ENCODE peak calls at places on chromosomes 2 and 18, in nine cellular contexts. R is K562, P is IMR-90, U is adrenal gland, V is A549, S is sigmoid colon, T is suprapubic skin, W is transverse colon, B is body of pancreas. C is an unnamed sample.

GRCh38 chr18:25005602-25006375 is 346.2 kb downstream of the ZNF521 start:
- DNase-seq in R (no peak), P (peak), U (no peak), V (no peak), S (no peak), T (no peak), W (no peak), B (no peak), C (no peak)

GRCh38 chr2:165874445-165875039 is 79.0 kb downstream of the TTC21B start:
- DNase-seq in R (peak), P (peak), U (no peak), V (peak), S (no peak), T (no peak), W (no peak), B (no peak), C (no peak)

GRCh38 chr2:2692599-2693389 is 361.7 kb upstream of the MYT1L start:
- DNase-seq in R (no peak), P (no peak), U (no peak), V (no peak), S (no peak), T (no peak), W (no peak), B (no peak), C (no peak)

GRCh38 chr18:74897971-74898657 is 300.4 kb downstream of the ZNF407 start:
- DNase-seq in R (no peak), P (peak), U (no peak), V (no peak), S (no peak), T (no peak), W (no peak), B (no peak), C (no peak)

GRCh38 chr2:197075754-197076337 is 149.3 kb upstream of the PGAP1 start:
- DNase-seq in R (peak), P (no peak), U (no peak), V (peak), S (no peak), T (no peak), W (no peak), B (no peak), C (no peak)

GRCh38 chr2:63578767-63579166 is 9.5 kb downstream of the WDPCP start:
- DNase-seq in R (no peak), P (no peak), U (no peak), V (no peak), S (no peak), T (no peak), W (no peak), B (no peak), C (no peak)

GRCh38 chr2:144354953-144355352 is 165.0 kb downstream of the ZEB2 start:
- DNase-seq in R (no peak), P (peak), U (peak), V (no peak), S (no peak), T (no peak), W (no peak), B (no peak), C (no peak)

GRCh38 chr2:238299803-238300202 is 11.4 kb upstream of the PER2 start:
- DNase-seq in R (no peak), P (no peak), U (peak), V (peak), S (peak), T (peak), W (peak), B (peak), C (no peak)

GRCh38 chr2:25257032-25257455 is 84.7 kb downstream of the DNMT3A start:
- DNase-seq in R (no peak), P (peak), U (peak), V (no peak), S (peak), T (no peak), W (no peak), B (peak), C (no peak)

GRCh38 chr2:202339052-202339870 is 36.9 kb upstream of the BMPR2 start:
- DNase-seq in R (no peak), P (peak), U (no peak), V (peak), S (no peak), T (no peak), W (no peak), B (no peak), C (no peak)

GRCh38 chr2:104872866-104873688 is 19.2 kb downstream of the POU3F3 start:
- DNase-seq in R (peak), P (peak), U (peak), V (peak), S (peak), T (no peak), W (peak), B (peak), C (peak)

GRCh38 chr2:172234716-172235661 is 132.3 kb upstream of the DLX2 start:
- DNase-seq in R (peak), P (no peak), U (no peak), V (no peak), S (no peak), T (no peak), W (peak), B (peak), C (no peak)

GRCh38 chr2:172329404-172330059 is 97.9 kb upstream of the ITGA6 start:
- DNase-seq in R (no peak), P (no peak), U (peak), V (no peak), S (peak), T (peak), W (peak), B (peak), C (no peak)

GRCh38 chr2:165455940-165456479 is 13.5 kb upstream of the CSRNP3 start:
- DNase-seq in R (no peak), P (no peak), U (no peak), V (no peak), S (no peak), T (no peak), W (no peak), B (no peak), C (no peak)

GRCh38 chr2:118940486-118941120 is 1.4 kb upstream of the MARCO start:
- DNase-seq in R (no peak), P (no peak), U (peak), V (no peak), S (peak), T (no peak), W (peak), B (no peak), C (no peak)

GRCh38 chr2:52658598-52658997 is 1109.0 kb upstream of the CHAC2 start:
- DNase-seq in R (no peak), P (peak), U (no peak), V (no peak), S (no peak), T (no peak), W (no peak), B (no peak), C (no peak)

GRCh38 chr2:221465776-221466175 is 106.3 kb downstream of the EPHA4 start:
- DNase-seq in R (peak), P (peak), U (no peak), V (no peak), S (no peak), T (no peak), W (no peak), B (no peak), C (no peak)

GRCh38 chr2:85019121-85019520 is 48.2 kb downstream of the KCMF1 start:
- DNase-seq in R (no peak), P (no peak), U (no peak), V (no peak), S (no peak), T (no peak), W (no peak), B (no peak), C (no peak)

DNA sequence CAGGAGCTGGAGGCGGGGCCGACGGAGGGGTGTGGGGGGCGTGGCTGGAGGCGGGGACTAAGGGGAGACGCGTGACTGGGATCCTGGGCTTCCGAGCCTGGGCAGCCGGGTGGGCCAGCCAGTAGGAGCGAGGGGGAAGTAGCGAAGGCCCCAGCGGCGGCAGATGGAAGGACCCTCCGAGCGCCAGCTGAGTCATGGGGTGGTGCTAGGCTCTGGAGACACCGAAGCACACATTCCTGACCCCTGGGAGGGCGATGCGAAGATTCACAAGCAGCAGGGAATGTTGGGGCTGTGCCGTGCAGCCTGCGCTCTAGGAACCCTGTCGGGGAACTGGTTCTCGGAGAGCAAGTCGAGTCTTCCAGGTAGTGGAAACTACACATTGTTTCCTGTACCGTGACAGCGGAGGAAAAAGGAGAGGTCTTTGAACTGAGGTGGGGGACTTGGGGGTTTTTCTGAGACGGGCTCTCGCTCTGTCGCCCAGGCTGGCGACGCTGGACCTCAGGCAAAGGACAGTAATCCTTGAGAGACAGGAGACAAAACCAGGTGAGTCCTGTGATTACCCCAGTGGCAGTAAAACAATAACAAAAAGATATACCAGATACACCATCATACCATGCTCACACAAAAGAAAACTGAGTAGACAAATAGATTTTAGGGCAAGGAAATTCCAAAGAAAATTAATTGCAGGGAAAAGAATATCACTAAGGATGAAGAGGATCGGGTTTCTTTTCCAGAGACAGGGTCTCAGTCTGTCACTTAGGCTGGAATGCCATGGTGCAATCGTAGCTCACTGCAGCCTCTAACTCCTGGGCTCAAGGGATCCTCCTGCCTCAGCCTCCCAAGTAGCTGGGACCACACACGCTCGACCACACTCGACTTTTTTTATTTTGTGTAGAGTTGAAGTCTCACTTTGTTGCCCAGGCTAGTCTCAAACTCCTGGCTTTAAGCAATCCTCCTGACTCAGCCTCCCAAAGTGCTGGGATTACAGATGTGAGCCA is 828 bp upstream of the AFG3L2 start:
- DNase-seq in R (no peak), P (no peak), U (no peak), V (no peak), S (no peak), T (no peak), W (no peak), B (no peak), C (no peak)
- TF ChIP-seq POLR2A in R (peak), P (peak), U (peak), V (peak), S (no peak), T (no peak), W (no peak), B (no peak), C (peak)

DNA sequence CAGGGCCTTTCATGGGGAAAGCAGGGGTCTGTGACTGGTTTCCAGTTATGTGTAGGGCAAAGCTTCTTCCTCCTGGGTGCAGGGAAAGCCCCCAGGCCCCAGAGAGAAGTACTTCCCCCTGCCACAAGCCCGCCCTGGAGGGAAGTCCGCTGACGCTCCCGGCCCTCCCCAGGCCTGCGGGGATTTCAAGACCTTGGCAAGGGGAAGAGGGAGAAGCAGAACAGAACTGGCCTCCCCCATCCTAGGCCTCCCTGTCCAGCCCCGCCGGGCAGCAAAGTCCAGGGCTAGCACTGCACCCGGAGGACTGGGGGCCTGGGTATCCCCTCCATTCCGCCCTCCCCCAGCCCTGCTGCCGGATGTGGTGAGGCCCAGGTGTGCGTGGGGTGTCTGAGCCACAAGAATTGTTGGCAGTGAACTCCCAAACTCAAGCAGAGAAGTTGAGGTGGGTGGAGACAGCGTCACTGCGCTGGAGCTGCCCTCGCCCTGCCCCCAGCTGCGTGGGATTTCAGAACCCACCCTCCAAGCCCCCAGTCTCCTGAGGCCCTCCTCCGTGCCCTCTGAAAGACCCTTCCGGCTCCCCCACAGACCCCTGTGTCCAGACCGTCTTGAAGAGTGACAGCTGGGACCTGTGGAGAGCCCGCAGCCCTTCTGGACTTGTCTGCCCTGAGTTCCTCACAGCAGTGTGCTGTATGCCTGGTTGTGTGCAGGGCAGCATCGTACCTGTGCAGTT is 1.1 kb upstream of the DUSP2 start:
- DNase-seq in R (peak), P (peak), U (peak), V (no peak), S (peak), T (peak), W (peak), B (no peak), C (no peak)
- TF ChIP-seq POLR2A in R (no peak), P (no peak), U (no peak), V (no peak), S (no peak), T (no peak), W (no peak), B (no peak), C (no peak)

GRCh38 chr2:121826036-121826435 is 70.6 kb downstream of the TSN start:
- DNase-seq in R (no peak), P (no peak), U (no peak), V (no peak), S (no peak), T (no peak), W (no peak), B (no peak), C (no peak)
- TF ChIP-seq POLR2A in R (no peak), P (no peak), U (no peak), V (no peak), S (no peak), T (no peak), W (no peak), B (no peak), C (no peak)

DNA sequence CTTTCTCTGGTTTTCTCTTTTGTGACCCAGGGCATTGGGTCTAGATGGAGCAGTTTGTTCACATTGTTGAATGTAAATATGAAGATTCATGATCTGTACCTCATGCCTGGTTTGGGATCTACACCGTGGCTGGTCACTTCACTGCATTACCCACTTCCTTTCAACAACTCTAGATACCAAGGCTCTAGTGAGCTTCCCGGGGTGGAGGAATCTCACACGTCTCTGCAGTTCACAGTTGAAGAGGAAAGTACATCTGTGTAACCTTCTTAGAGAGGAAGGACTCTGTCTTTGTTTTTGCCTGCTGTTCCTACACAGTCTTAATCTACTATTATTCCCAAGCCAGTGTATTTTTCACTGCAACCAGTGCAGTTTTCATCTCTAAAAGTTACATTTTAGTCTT is 574.8 kb downstream of the MBD2 start:
- DNase-seq in R (no peak), P (no peak), U (no peak), V (no peak), S (no peak), T (no peak), W (no peak), B (no peak), C (no peak)
- TF ChIP-seq POLR2A in R (no peak), P (no peak), U (no peak), V (no peak), S (no peak), T (no peak), W (no peak), B (no peak), C (no peak)